ENCODE peak calls at places on chromosomes 2 and 18, in five cellular contexts. N is neural crest cell, L is NCI-H69, Z is Daoy, G is erythroblast. B is an unnamed sample.

GRCh38 chr2:178297091-178297411 is 102.7 kb downstream of the OSBPL6 start:
- DNase-seq in N (no peak), L (no peak), Z (no peak), G (no peak), B (no peak)

GRCh38 chr2:221255862-221256261 is 316.2 kb downstream of the EPHA4 start:
- DNase-seq in N (peak; percentile 17), L (peak; percentile 34), Z (no peak), G (no peak), B (no peak)

GRCh38 chr2:190335225-190335559 is 8.2 kb upstream of the INPP1 start:
- DNase-seq in N (no peak), L (no peak), Z (no peak), G (no peak), B (no peak)

GRCh38 chr2:223113161-223113560 is 61.2 kb downstream of the KCNE4 start:
- DNase-seq in N (no peak), L (no peak), Z (no peak), G (no peak), B (no peak)

GRCh38 chr2:230865766-230866703 is 1.3 kb downstream of the ITM2C start:
- DNase-seq in N (no peak), L (peak; percentile 26), Z (peak; percentile 40), G (no peak), B (no peak)

GRCh38 chr2:65377556-65378307 is 54.7 kb downstream of the SPRED2 start:
- DNase-seq in N (no peak), L (peak; percentile 30), Z (peak; percentile 87), G (peak; percentile 31), B (no peak)

GRCh38 chr2:174719016-174719415 is 45.3 kb downstream of the CHRNA1 start:
- DNase-seq in N (no peak), L (no peak), Z (no peak), G (no peak), B (no peak)

GRCh38 chr2:224222320-224222719 is 179.6 kb downstream of the FAM124B start:
- DNase-seq in N (no peak), L (no peak), Z (peak; percentile 23), G (no peak), B (no peak)

GRCh38 chr2:136126527-136126926 is 8.6 kb upstream of the CXCR4 start:
- DNase-seq in N (no peak), L (no peak), Z (no peak), G (no peak), B (peak; percentile 75)

GRCh38 chr2:219689676-219690628 is 62.5 kb downstream of the SLC4A3 start:
- DNase-seq in N (peak; percentile 49), L (peak; percentile 46), Z (peak; percentile 66), G (peak; percentile 56), B (peak; percentile 24)

GRCh38 chr2:40038646-40039045 is 259.6 kb upstream of the THUMPD2 start:
- DNase-seq in N (no peak), L (no peak), Z (no peak), G (no peak), B (no peak)

GRCh38 chr2:106572541-106573148 is 85.5 kb downstream of the CD8B2 start:
- DNase-seq in N (no peak), L (peak; percentile 23), Z (peak; percentile 34), G (no peak), B (no peak)

GRCh38 chr2:32849456-32850194 is 97.1 kb upstream of the LTBP1 start:
- DNase-seq in N (no peak), L (no peak), Z (no peak), G (no peak), B (no peak)

GRCh38 chr2:207163815-207164747 is 1.7 kb downstream of the KLF7 start:
- DNase-seq in N (no peak), L (peak; percentile 75), Z (peak; percentile 56), G (no peak), B (no peak)

GRCh38 chr18:37483221-37483971 is 82.2 kb downstream of the CELF4 start:
- DNase-seq in N (peak; percentile 47), L (no peak), Z (peak; percentile 13), G (peak; percentile 17), B (no peak)

GRCh38 chr2:141728142-141728541 is 402.7 kb downstream of the LRP1B start:
- DNase-seq in N (no peak), L (peak; percentile 10), Z (no peak), G (no peak), B (no peak)

GRCh38 chr2:156110890-156111289 is 221.6 kb downstream of the NR4A2 start:
- DNase-seq in N (no peak), L (peak; percentile 19), Z (no peak), G (peak; percentile 13), B (peak; percentile 12)

GRCh38 chr18:54825626-54826344 is 2.5 kb upstream of the RAB27B start:
- DNase-seq in N (no peak), L (no peak), Z (no peak), G (no peak), B (no peak)

GRCh38 chr2:237563816-237564215 is 2.6 kb upstream of the PRLH start:
- DNase-seq in N (peak; percentile 29), L (no peak), Z (no peak), G (no peak), B (no peak)

B was measured in naive B cell.